ENCODE peak calls at places on chromosomes 7 and 10, in eight cellular contexts. One of them, this sample, is unnamed.
A peak's percentile ranks its signal among the peaks of the same experiment; 100 is the strongest.

GRCh38 chr7:66415659-66416265 is 210.6 kb downstream of the TPST1 start:
- DNase-seq in central memory CD4-positive, alpha-beta T cell: no peak
- DNase-seq in endothelial cell: no peak
- DNase-seq in non-pigmented ciliary epithelial cell: no peak
- DNase-seq in HFF-Myc: no peak
- DNase-seq in activated T-cell treated with anti-CD3 and anti-CD28 coated beads, Interleukin-2, amount 50 U/mL, for 24 hours: no peak
- DNase-seq in AG08396: no peak
- DNase-seq in adrenal gland: no peak
- DNase-seq in this sample: no peak

GRCh38 chr7:42080831-42081230 is 156.2 kb downstream of the GLI3 start:
- DNase-seq in adrenal gland: no peak
- DNase-seq in endothelial cell: no peak
- DNase-seq in HFF-Myc: no peak
- DNase-seq in non-pigmented ciliary epithelial cell: no peak
- DNase-seq in activated T-cell treated with anti-CD3 and anti-CD28 coated beads, Interleukin-2, amount 50 U/mL, for 24 hours: no peak
- DNase-seq in central memory CD4-positive, alpha-beta T cell: no peak
- DNase-seq in AG08396: no peak
- DNase-seq in this sample: no peak

GRCh38 chr10:51867956-51868355 is 168.6 kb upstream of the CSTF2T start:
- DNase-seq in non-pigmented ciliary epithelial cell: peak; percentile 78
- DNase-seq in endothelial cell: no peak
- DNase-seq in adrenal gland: peak; percentile 20
- DNase-seq in HFF-Myc: peak; percentile 66
- DNase-seq in central memory CD4-positive, alpha-beta T cell: no peak
- DNase-seq in activated T-cell treated with anti-CD3 and anti-CD28 coated beads, Interleukin-2, amount 50 U/mL, for 24 hours: no peak
- DNase-seq in AG08396: peak; percentile 65
- DNase-seq in this sample: no peak

GRCh38 chr7:45133352-45133751 is 21.9 kb upstream of the TBRG4 start:
- DNase-seq in endothelial cell: no peak
- DNase-seq in AG08396: no peak
- DNase-seq in adrenal gland: no peak
- DNase-seq in central memory CD4-positive, alpha-beta T cell: no peak
- DNase-seq in HFF-Myc: no peak
- DNase-seq in activated T-cell treated with anti-CD3 and anti-CD28 coated beads, Interleukin-2, amount 50 U/mL, for 24 hours: no peak
- DNase-seq in non-pigmented ciliary epithelial cell: no peak
- DNase-seq in this sample: no peak

GRCh38 chr10:47371629-47372485 is 12.2 kb downstream of the ZNF488 start:
- DNase-seq in HFF-Myc: no peak
- DNase-seq in central memory CD4-positive, alpha-beta T cell: no peak
- DNase-seq in adrenal gland: no peak
- DNase-seq in endothelial cell: peak; percentile 1
- DNase-seq in non-pigmented ciliary epithelial cell: no peak
- DNase-seq in activated T-cell treated with anti-CD3 and anti-CD28 coated beads, Interleukin-2, amount 50 U/mL, for 24 hours: peak; percentile 16
- DNase-seq in AG08396: no peak
- DNase-seq in this sample: no peak

GRCh38 chr10:688621-689426 is 644 bp downstream of the DIP2C start:
- DNase-seq in adrenal gland: peak; percentile 45
- DNase-seq in central memory CD4-positive, alpha-beta T cell: no peak
- DNase-seq in non-pigmented ciliary epithelial cell: no peak
- DNase-seq in endothelial cell: peak; percentile 44
- DNase-seq in activated T-cell treated with anti-CD3 and anti-CD28 coated beads, Interleukin-2, amount 50 U/mL, for 24 hours: no peak
- DNase-seq in AG08396: peak; percentile 62
- DNase-seq in HFF-Myc: no peak
- DNase-seq in this sample: no peak

GRCh38 chr7:66903360-66904062 is 17.5 kb upstream of the TMEM248 start:
- DNase-seq in non-pigmented ciliary epithelial cell: no peak
- DNase-seq in activated T-cell treated with anti-CD3 and anti-CD28 coated beads, Interleukin-2, amount 50 U/mL, for 24 hours: no peak
- DNase-seq in central memory CD4-positive, alpha-beta T cell: no peak
- DNase-seq in endothelial cell: no peak
- DNase-seq in AG08396: no peak
- DNase-seq in HFF-Myc: no peak
- DNase-seq in adrenal gland: no peak
- DNase-seq in this sample: no peak

GRCh38 chr10:88676283-88677060 is 12.2 kb downstream of the LIPF start:
- DNase-seq in activated T-cell treated with anti-CD3 and anti-CD28 coated beads, Interleukin-2, amount 50 U/mL, for 24 hours: no peak
- DNase-seq in adrenal gland: no peak
- DNase-seq in non-pigmented ciliary epithelial cell: no peak
- DNase-seq in HFF-Myc: no peak
- DNase-seq in endothelial cell: no peak
- DNase-seq in AG08396: no peak
- DNase-seq in central memory CD4-positive, alpha-beta T cell: no peak
- DNase-seq in this sample: no peak

GRCh38 chr7:110987130-110987693 is 103.7 kb upstream of the LRRN3 start:
- DNase-seq in endothelial cell: no peak
- DNase-seq in central memory CD4-positive, alpha-beta T cell: no peak
- DNase-seq in adrenal gland: no peak
- DNase-seq in HFF-Myc: no peak
- DNase-seq in activated T-cell treated with anti-CD3 and anti-CD28 coated beads, Interleukin-2, amount 50 U/mL, for 24 hours: no peak
- DNase-seq in non-pigmented ciliary epithelial cell: no peak
- DNase-seq in AG08396: no peak
- DNase-seq in this sample: no peak

GRCh38 chr10:29160110-29160669 is 128.7 kb upstream of the LYZL1 start:
- DNase-seq in non-pigmented ciliary epithelial cell: peak; percentile 60
- DNase-seq in activated T-cell treated with anti-CD3 and anti-CD28 coated beads, Interleukin-2, amount 50 U/mL, for 24 hours: no peak
- DNase-seq in AG08396: peak; percentile 68
- DNase-seq in HFF-Myc: peak; percentile 62
- DNase-seq in endothelial cell: no peak
- DNase-seq in central memory CD4-positive, alpha-beta T cell: no peak
- DNase-seq in adrenal gland: peak; percentile 76
- DNase-seq in this sample: no peak

This sample was measured in occipital lobe.